ENCODE peak calls at places on chromosomes 6 and 20, in four cellular contexts. J is IMR-90, N is OCI-LY7, H is cardiac muscle cell. Q is an unnamed sample.

GRCh38 chr6:145118224-145118623 is 617.1 kb downstream of the EPM2A start:
- DNase-seq in N (no peak), J (no peak), H (no peak), Q (no peak)

GRCh38 chr20:33693741-33694645 is 7.8 kb upstream of the E2F1 start:
- DNase-seq in N (no peak), H (no peak), J (no peak), Q (no peak)

GRCh38 chr6:108597601-108598315 is 37.0 kb downstream of the FOXO3 start:
- DNase-seq in H (no peak), N (peak; percentile 35), J (peak; percentile 38), Q (no peak)

GRCh38 chr20:63076421-63076820 is 69.7 kb upstream of the BHLHE23 start:
- DNase-seq in J (no peak), H (no peak), N (no peak), Q (no peak)

GRCh38 chr6:13729891-13730290 is 18.3 kb upstream of the RANBP9 start:
- DNase-seq in J (peak; percentile 79), H (peak; percentile 61), N (no peak), Q (no peak)

GRCh38 chr6:118580585-118581419 is 32.7 kb downstream of the PLN start:
- DNase-seq in H (peak; percentile 95), J (peak; percentile 78), N (peak; percentile 74), Q (peak; percentile 40)

GRCh38 chr20:19692685-19693119 is 65.4 kb upstream of the RIN2 start:
- DNase-seq in J (peak; percentile 22), N (peak; percentile 40), H (peak; percentile 55), Q (no peak)

GRCh38 chr6:119313937-119314893 is 35.3 kb downstream of the MAN1A1 start:
- DNase-seq in N (no peak), J (no peak), H (no peak), Q (no peak)

GRCh38 chr20:37235065-37235464 is 26.5 kb downstream of the GHRH start:
- DNase-seq in H (no peak), N (no peak), J (no peak), Q (no peak)

GRCh38 chr6:53310751-53311585 is 37.8 kb downstream of the ELOVL5 start:
- DNase-seq in N (peak; percentile 48), H (no peak), J (no peak), Q (no peak)

GRCh38 chr6:63533952-63534351 is 38.3 kb upstream of the LOC128125822 start:
- DNase-seq in J (no peak), H (no peak), N (no peak), Q (no peak)

GRCh38 chr6:163955131-163955530 is 540.6 kb downstream of the QKI start:
- DNase-seq in J (peak; percentile 93), N (no peak), H (no peak), Q (no peak)

GRCh38 chr20:40160151-40160550 is 528.9 kb downstream of the MAFB start:
- DNase-seq in N (peak; percentile 58), H (peak; percentile 72), J (peak; percentile 23), Q (no peak)

GRCh38 chr20:49961413-49961812 is 21.4 kb upstream of the SNAI1 start:
- DNase-seq in N (no peak), J (peak; percentile 53), H (no peak), Q (no peak)

GRCh38 chr20:44901972-44902371 is 7.9 kb upstream of the PABPC1L start:
- DNase-seq in H (no peak), J (peak; percentile 81), N (no peak), Q (no peak)

GRCh38 chr20:62607366-62608217 is 34.7 kb upstream of the SLCO4A1 start:
- DNase-seq in J (no peak), H (no peak), N (no peak), Q (no peak)

GRCh38 chr20:3239026-3239866 is at the start of gene SLC4A11:
- DNase-seq in H (peak; percentile 67), N (peak; percentile 68), J (peak; percentile 33), Q (peak; percentile 45)

GRCh38 chr6:69835414-69836179 is 30.8 kb upstream of the COL19A1 start:
- DNase-seq in N (peak; percentile 61), J (peak; percentile 76), H (peak; percentile 87), Q (no peak)

GRCh38 chr20:1296117-1296610 is 30.1 kb downstream of the SNPH start:
- DNase-seq in H (no peak), N (no peak), J (no peak), Q (no peak)

GRCh38 chr20:2524435-2525272 is 11.7 kb upstream of the TMC2 start:
- DNase-seq in H (peak; percentile 86), N (peak; percentile 84), J (peak; percentile 66), Q (peak; percentile 39)

GRCh38 chr6:83536034-83536646 is 23.8 kb downstream of the PRSS35 start:
- DNase-seq in N (peak; percentile 45), J (peak; percentile 53), H (peak; percentile 68), Q (no peak)

GRCh38 chr20:49984426-49985153 is 1.8 kb downstream of the SNAI1 start:
- DNase-seq in J (no peak), N (no peak), H (no peak), Q (no peak)

GRCh38 chr20:2801459-2801728 is 967 bp upstream of the CPXM1 start:
- DNase-seq in H (no peak), N (no peak), J (no peak), Q (no peak)

GRCh38 chr6:141401851-141402250 is 730.9 kb upstream of the GJE1 start:
- DNase-seq in N (no peak), H (no peak), J (no peak), Q (no peak)

GRCh38 chr6:324729-325125 is 32.4 kb downstream of the DUSP22 start:
- DNase-seq in J (no peak), H (no peak), N (no peak), Q (no peak)

GRCh38 chr20:24938498-24938897 is 10.6 kb upstream of the CST7 start:
- DNase-seq in J (no peak), N (no peak), H (no peak), Q (no peak)

GRCh38 chr20:11551491-11551890 is 366.2 kb upstream of the BTBD3 start:
- DNase-seq in H (no peak), N (no peak), J (no peak), Q (no peak)

GRCh38 chr20:2132461-2132901 is 30.9 kb downstream of the STK35 start:
- DNase-seq in J (no peak), H (no peak), N (no peak), Q (no peak)

GRCh38 chr6:85372188-85372914 is 77.5 kb upstream of the NT5E start:
- DNase-seq in N (no peak), J (no peak), H (peak; percentile 30), Q (no peak)

GRCh38 chr6:30770164-30770563 is 25.8 kb upstream of the IER3 start:
- DNase-seq in N (no peak), H (no peak), J (peak; percentile 57), Q (no peak)

GRCh38 chr6:148811472-148811871 is 64.6 kb downstream of the UST start:
- DNase-seq in J (no peak), H (peak; percentile 10), N (no peak), Q (no peak)

GRCh38 chr6:13012977-13013680 is 296.6 kb downstream of the PHACTR1 start:
- DNase-seq in J (no peak), N (no peak), H (peak; percentile 37), Q (no peak)

GRCh38 chr6:109793793-109794192 is 102.7 kb downstream of the FIG4 start:
- DNase-seq in J (peak; percentile 98), H (peak; percentile 93), N (no peak), Q (no peak)

GRCh38 chr6:3138341-3138740 is 19.0 kb downstream of the TUBB2A start:
- DNase-seq in N (no peak), H (peak; percentile 60), J (no peak), Q (no peak)

GRCh38 chr20:37845261-37845681 is 57.7 kb upstream of the VSTM2L start:
- DNase-seq in H (no peak), J (no peak), N (no peak), Q (no peak)

GRCh38 chr6:19836799-19837510 is at the start of gene ID4:
- DNase-seq in N (no peak), J (peak; percentile 96), H (peak; percentile 99), Q (peak; percentile 80)

GRCh38 chr6:165849539-165850430 is 186.7 kb upstream of the PDE10A start:
- DNase-seq in H (peak; percentile 35), N (no peak), J (no peak), Q (no peak)

GRCh38 chr6:136290406-136291010 is 862 bp upstream of the BCLAF1 start:
- DNase-seq in H (peak; percentile 95), J (peak; percentile 85), N (peak; percentile 86), Q (no peak)

GRCh38 chr6:136289327-136289578 is 393 bp downstream of the BCLAF1 start:
- DNase-seq in J (peak; percentile 86), N (peak; percentile 95), H (peak; percentile 93), Q (no peak)

GRCh38 chr6:136284909-136285308 is 4.7 kb downstream of the BCLAF1 start:
- DNase-seq in J (peak; percentile 77), H (peak; percentile 50), N (no peak), Q (no peak)

GRCh38 chr6:136289579-136290405 is at the start of gene BCLAF1:
- DNase-seq in J (peak; percentile 99), H (peak; percentile 100), N (peak; percentile 99), Q (peak; percentile 69)

GRCh38 chr6:136288566-136289326 is 900 bp downstream of the BCLAF1 start:
- DNase-seq in H (peak; percentile 95), J (peak; percentile 96), N (peak; percentile 68), Q (no peak)
- TF ChIP-seq CTCF in H (no peak), J (no peak), N (peak; percentile 53), Q (no peak)

GRCh38 chr6:159842035-159842434 is 42.0 kb downstream of the PNLDC1 start:
- DNase-seq in J (no peak), N (no peak), H (peak; percentile 30), Q (no peak)
- TF ChIP-seq CTCF in J (peak; percentile 37), N (peak; percentile 27), H (peak; percentile 37), Q (no peak)

GRCh38 chr6:116279232-116280160 is at the start of gene TSPYL1:
- DNase-seq in J (peak; percentile 97), H (peak; percentile 98), N (peak; percentile 97), Q (peak; percentile 50)
- TF ChIP-seq CTCF in J (peak; percentile 13), H (peak; percentile 9), N (peak; percentile 43), Q (no peak)

GRCh38 chr6:34791842-34792604 is at the start of gene BLTP3A:
- DNase-seq in J (peak; percentile 62), H (peak; percentile 75), N (peak; percentile 92), Q (peak; percentile 67)
- TF ChIP-seq CTCF in J (peak; percentile 18), H (no peak), N (no peak), Q (peak; percentile 28)

DNA sequence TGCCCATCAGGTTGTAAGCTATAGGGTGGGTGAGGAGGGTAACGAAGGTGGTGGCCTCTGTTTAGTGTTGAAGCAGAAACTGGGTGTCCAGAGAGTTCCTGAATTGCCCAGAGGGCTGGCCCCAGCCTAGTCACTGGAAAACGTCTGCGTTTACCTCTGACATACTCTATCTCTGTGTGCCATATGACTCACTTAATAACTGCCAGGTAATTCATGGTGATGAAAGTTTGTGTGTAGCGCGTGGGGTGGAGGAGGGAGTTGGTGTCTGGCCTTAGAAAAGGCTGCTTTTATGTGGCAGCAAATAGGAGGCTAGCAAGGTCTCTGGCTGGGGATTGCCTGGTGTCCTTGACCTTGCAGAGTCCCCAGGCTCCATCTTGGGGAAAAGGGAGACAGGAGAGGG is 47.3 kb downstream of the SLC35D3 start:
- DNase-seq in H (no peak), N (no peak), J (no peak), Q (no peak)
- TF ChIP-seq CTCF in H (no peak), N (no peak), J (no peak), Q (no peak)